ENCODE peak calls at places on chromosomes 12 and 14, in seven cellular contexts. One of them, this sample, is unnamed.

GRCh38 chr14:73774671-73775070 is 60.5 kb upstream of the PNMA1 start:
- DNase-seq in HCT116: no peak
- DNase-seq in prostate gland: no peak
- DNase-seq in adrenal gland: no peak
- DNase-seq in tibial nerve: no peak
- DNase-seq in breast epithelium: no peak
- DNase-seq in transverse colon: no peak
- DNase-seq in this sample: no peak

GRCh38 chr14:98231210-98231609 is 1040.8 kb downstream of the BCL11B start:
- DNase-seq in tibial nerve: no peak
- DNase-seq in HCT116: no peak
- DNase-seq in breast epithelium: no peak
- DNase-seq in prostate gland: no peak
- DNase-seq in adrenal gland: no peak
- DNase-seq in transverse colon: no peak
- DNase-seq in this sample: no peak

GRCh38 chr14:53715390-53715730 is 241.3 kb downstream of the BMP4 start:
- DNase-seq in transverse colon: no peak
- DNase-seq in HCT116: peak; percentile 32
- DNase-seq in prostate gland: no peak
- DNase-seq in breast epithelium: no peak
- DNase-seq in tibial nerve: no peak
- DNase-seq in adrenal gland: peak; percentile 24
- DNase-seq in this sample: no peak

GRCh38 chr14:102508774-102509743 is 517 bp downstream of the ANKRD9 start:
- DNase-seq in HCT116: no peak
- DNase-seq in adrenal gland: peak; percentile 87
- DNase-seq in transverse colon: peak; percentile 80
- DNase-seq in breast epithelium: peak; percentile 49
- DNase-seq in tibial nerve: peak; percentile 42
- DNase-seq in prostate gland: no peak
- DNase-seq in this sample: peak; percentile 35

GRCh38 chr14:58861546-58861945 is 223.8 kb downstream of the DACT1 start:
- DNase-seq in adrenal gland: no peak
- DNase-seq in prostate gland: no peak
- DNase-seq in transverse colon: no peak
- DNase-seq in HCT116: no peak
- DNase-seq in tibial nerve: no peak
- DNase-seq in breast epithelium: no peak
- DNase-seq in this sample: no peak

GRCh38 chr14:57371013-57371412 is 19.4 kb upstream of the NAA30 start:
- DNase-seq in breast epithelium: no peak
- DNase-seq in adrenal gland: no peak
- DNase-seq in prostate gland: no peak
- DNase-seq in HCT116: no peak
- DNase-seq in tibial nerve: no peak
- DNase-seq in transverse colon: no peak
- DNase-seq in this sample: no peak

GRCh38 chr12:96419576-96420254 is 19.5 kb upstream of the CDK17 start:
- DNase-seq in transverse colon: peak; percentile 21
- DNase-seq in breast epithelium: no peak
- DNase-seq in prostate gland: no peak
- DNase-seq in HCT116: no peak
- DNase-seq in adrenal gland: no peak
- DNase-seq in tibial nerve: no peak
- DNase-seq in this sample: no peak

GRCh38 chr14:71550367-71550766 is 381.9 kb upstream of the RGS6 start:
- DNase-seq in breast epithelium: no peak
- DNase-seq in prostate gland: no peak
- DNase-seq in adrenal gland: no peak
- DNase-seq in transverse colon: no peak
- DNase-seq in HCT116: no peak
- DNase-seq in tibial nerve: no peak
- DNase-seq in this sample: no peak

GRCh38 chr12:57550628-57551549 is 1.0 kb downstream of the KIF5A start:
- DNase-seq in prostate gland: no peak
- DNase-seq in tibial nerve: no peak
- DNase-seq in transverse colon: no peak
- DNase-seq in adrenal gland: no peak
- DNase-seq in breast epithelium: no peak
- DNase-seq in HCT116: no peak
- DNase-seq in this sample: no peak

GRCh38 chr12:57549203-57549908 is 488 bp upstream of the KIF5A start:
- DNase-seq in prostate gland: no peak
- DNase-seq in breast epithelium: no peak
- DNase-seq in adrenal gland: no peak
- DNase-seq in HCT116: no peak
- DNase-seq in transverse colon: no peak
- DNase-seq in tibial nerve: no peak
- DNase-seq in this sample: no peak

GRCh38 chr12:57548488-57548887 is 1.4 kb upstream of the KIF5A start:
- DNase-seq in prostate gland: no peak
- DNase-seq in breast epithelium: no peak
- DNase-seq in tibial nerve: no peak
- DNase-seq in HCT116: no peak
- DNase-seq in adrenal gland: no peak
- DNase-seq in transverse colon: no peak
- DNase-seq in this sample: no peak

GRCh38 chr12:57551637-57552305 is 1.9 kb downstream of the KIF5A start:
- DNase-seq in breast epithelium: no peak
- DNase-seq in transverse colon: no peak
- DNase-seq in prostate gland: no peak
- DNase-seq in tibial nerve: no peak
- DNase-seq in HCT116: no peak
- DNase-seq in adrenal gland: no peak
- DNase-seq in this sample: no peak

DNA sequence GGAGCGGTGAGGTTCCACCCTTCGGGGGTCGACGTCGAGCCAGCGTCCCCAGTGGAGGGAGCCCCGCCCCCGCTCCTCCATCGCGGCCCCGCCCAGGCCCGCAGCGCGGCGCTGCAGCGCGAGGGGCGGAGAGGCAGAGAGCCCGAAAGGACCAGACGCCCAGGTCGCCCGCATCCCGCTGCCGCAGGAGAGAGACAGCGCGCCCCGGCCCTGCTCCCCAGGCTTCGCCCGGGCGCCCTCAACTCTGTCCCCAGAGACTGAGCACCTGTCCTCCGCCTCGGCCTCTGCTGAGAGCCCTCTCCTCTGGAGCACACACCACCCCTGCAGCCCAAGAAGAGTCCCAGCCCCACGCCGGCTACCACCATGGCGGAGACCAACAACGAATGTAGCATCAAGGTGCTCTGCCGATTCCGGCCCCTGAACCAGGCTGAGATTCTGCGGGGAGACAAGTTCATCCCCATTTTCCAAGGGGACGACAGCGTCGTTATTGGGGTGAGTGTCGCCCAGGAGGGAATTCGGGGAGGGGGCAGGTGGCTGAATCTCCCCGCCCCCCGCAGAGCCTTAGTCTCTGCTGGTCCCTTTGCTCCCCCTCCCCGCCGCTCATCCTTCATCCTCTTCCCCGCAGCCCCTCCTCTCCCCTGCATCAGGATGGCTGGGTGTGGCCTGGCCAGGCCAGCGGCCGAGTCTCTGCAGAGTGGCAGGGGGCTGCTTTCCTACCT is at the start of gene KIF5A:
- DNase-seq in prostate gland: no peak
- DNase-seq in adrenal gland: peak; percentile 32
- DNase-seq in transverse colon: peak; percentile 49
- DNase-seq in HCT116: no peak
- DNase-seq in tibial nerve: no peak
- DNase-seq in breast epithelium: no peak
- DNase-seq in this sample: peak; percentile 65
- TF ChIP-seq POLR2A in prostate gland: no peak
- TF ChIP-seq POLR2A in adrenal gland: no peak
- TF ChIP-seq POLR2A in transverse colon: no peak
- TF ChIP-seq POLR2A in HCT116: no peak
- TF ChIP-seq POLR2A in tibial nerve: no peak
- TF ChIP-seq POLR2A in breast epithelium: no peak
- TF ChIP-seq POLR2A in this sample: no peak

GRCh38 chr14:90616881-90617280 is 199.3 kb downstream of the TTC7B start:
- DNase-seq in HCT116: no peak
- DNase-seq in breast epithelium: no peak
- DNase-seq in adrenal gland: no peak
- DNase-seq in prostate gland: no peak
- DNase-seq in transverse colon: no peak
- DNase-seq in tibial nerve: no peak
- DNase-seq in this sample: no peak

GRCh38 chr14:90621205-90621600 is 195.0 kb downstream of the TTC7B start:
- DNase-seq in prostate gland: no peak
- DNase-seq in tibial nerve: no peak
- DNase-seq in breast epithelium: no peak
- DNase-seq in adrenal gland: no peak
- DNase-seq in HCT116: no peak
- DNase-seq in transverse colon: no peak
- DNase-seq in this sample: no peak

GRCh38 chr14:90620540-90621204 is 195.6 kb downstream of the TTC7B start:
- DNase-seq in adrenal gland: no peak
- DNase-seq in HCT116: no peak
- DNase-seq in transverse colon: no peak
- DNase-seq in tibial nerve: no peak
- DNase-seq in prostate gland: no peak
- DNase-seq in breast epithelium: no peak
- DNase-seq in this sample: no peak

GRCh38 chr14:90617942-90618341 is 198.3 kb downstream of the TTC7B start:
- DNase-seq in prostate gland: no peak
- DNase-seq in tibial nerve: no peak
- DNase-seq in HCT116: no peak
- DNase-seq in adrenal gland: no peak
- DNase-seq in transverse colon: no peak
- DNase-seq in breast epithelium: no peak
- DNase-seq in this sample: no peak

DNA sequence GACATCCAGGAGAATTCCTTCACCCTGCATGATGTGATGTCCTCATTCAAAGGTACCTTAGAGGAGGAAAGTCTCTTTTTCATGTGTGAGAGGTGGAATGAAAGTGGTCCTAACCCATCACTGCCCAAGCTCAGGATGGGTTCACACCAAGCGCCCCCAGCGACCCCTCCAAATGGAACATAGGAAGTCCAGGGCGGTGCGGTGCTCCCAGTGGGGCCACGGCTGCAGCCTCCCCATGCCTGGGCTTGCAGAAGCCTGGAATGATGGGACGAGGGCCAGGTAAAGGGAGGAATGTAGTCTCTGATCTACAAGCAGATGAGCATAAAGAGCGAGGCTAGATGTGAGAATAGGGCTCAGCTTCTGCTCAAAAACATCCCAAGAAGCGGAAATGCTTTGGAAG is 196.3 kb downstream of the TTC7B start:
- DNase-seq in prostate gland: no peak
- DNase-seq in breast epithelium: no peak
- DNase-seq in transverse colon: no peak
- DNase-seq in adrenal gland: no peak
- DNase-seq in tibial nerve: no peak
- DNase-seq in HCT116: no peak
- DNase-seq in this sample: no peak
- TF ChIP-seq POLR2A in prostate gland: no peak
- TF ChIP-seq POLR2A in breast epithelium: no peak
- TF ChIP-seq POLR2A in transverse colon: no peak
- TF ChIP-seq POLR2A in adrenal gland: no peak
- TF ChIP-seq POLR2A in tibial nerve: no peak
- TF ChIP-seq POLR2A in HCT116: no peak
- TF ChIP-seq POLR2A in this sample: no peak

GRCh38 chr14:94175403-94176146 is 1.5 kb downstream of the PPP4R4 start:
- DNase-seq in adrenal gland: no peak
- DNase-seq in breast epithelium: no peak
- DNase-seq in tibial nerve: no peak
- DNase-seq in transverse colon: no peak
- DNase-seq in HCT116: no peak
- DNase-seq in prostate gland: no peak
- DNase-seq in this sample: no peak

GRCh38 chr14:94174622-94175402 is 690 bp downstream of the PPP4R4 start:
- DNase-seq in adrenal gland: no peak
- DNase-seq in transverse colon: no peak
- DNase-seq in breast epithelium: no peak
- DNase-seq in HCT116: no peak
- DNase-seq in tibial nerve: no peak
- DNase-seq in prostate gland: no peak
- DNase-seq in this sample: no peak

GRCh38 chr14:94173471-94173884 is 644 bp upstream of the PPP4R4 start:
- DNase-seq in prostate gland: peak; percentile 9
- DNase-seq in breast epithelium: no peak
- DNase-seq in transverse colon: peak; percentile 11
- DNase-seq in adrenal gland: no peak
- DNase-seq in HCT116: no peak
- DNase-seq in tibial nerve: peak; percentile 13
- DNase-seq in this sample: peak; percentile 50

GRCh38 chr14:94172545-94172944 is 1.6 kb upstream of the PPP4R4 start:
- DNase-seq in breast epithelium: no peak
- DNase-seq in transverse colon: no peak
- DNase-seq in HCT116: no peak
- DNase-seq in adrenal gland: no peak
- DNase-seq in tibial nerve: no peak
- DNase-seq in prostate gland: no peak
- DNase-seq in this sample: no peak

GRCh38 chr14:94173885-94174621 is at the start of gene PPP4R4:
- DNase-seq in HCT116: peak; percentile 70
- DNase-seq in breast epithelium: peak; percentile 79
- DNase-seq in prostate gland: peak; percentile 76
- DNase-seq in tibial nerve: peak; percentile 29
- DNase-seq in adrenal gland: peak; percentile 82
- DNase-seq in transverse colon: peak; percentile 83
- DNase-seq in this sample: peak; percentile 73
- TF ChIP-seq POLR2A in HCT116: peak; percentile 32
- TF ChIP-seq POLR2A in breast epithelium: no peak
- TF ChIP-seq POLR2A in prostate gland: peak; percentile 57
- TF ChIP-seq POLR2A in tibial nerve: no peak
- TF ChIP-seq POLR2A in adrenal gland: no peak
- TF ChIP-seq POLR2A in transverse colon: no peak
- TF ChIP-seq POLR2A in this sample: no peak

GRCh38 chr12:53193953-53194716 is 12.9 kb downstream of the ITGB7 start:
- DNase-seq in tibial nerve: no peak
- DNase-seq in HCT116: no peak
- DNase-seq in adrenal gland: no peak
- DNase-seq in transverse colon: no peak
- DNase-seq in prostate gland: no peak
- DNase-seq in breast epithelium: no peak
- DNase-seq in this sample: no peak

GRCh38 chr12:53196486-53196885 is 10.6 kb downstream of the ITGB7 start:
- DNase-seq in transverse colon: no peak
- DNase-seq in breast epithelium: no peak
- DNase-seq in prostate gland: no peak
- DNase-seq in adrenal gland: no peak
- DNase-seq in tibial nerve: no peak
- DNase-seq in HCT116: no peak
- DNase-seq in this sample: peak; percentile 47

GRCh38 chr12:53193040-53193439 is 12.3 kb upstream of the CSAD start:
- DNase-seq in prostate gland: no peak
- DNase-seq in adrenal gland: no peak
- DNase-seq in HCT116: no peak
- DNase-seq in transverse colon: no peak
- DNase-seq in breast epithelium: no peak
- DNase-seq in tibial nerve: no peak
- DNase-seq in this sample: no peak

GRCh38 chr12:53195516-53196420 is 11.3 kb downstream of the ITGB7 start:
- DNase-seq in tibial nerve: no peak
- DNase-seq in prostate gland: no peak
- DNase-seq in HCT116: no peak
- DNase-seq in transverse colon: no peak
- DNase-seq in adrenal gland: no peak
- DNase-seq in breast epithelium: no peak
- DNase-seq in this sample: no peak

DNA sequence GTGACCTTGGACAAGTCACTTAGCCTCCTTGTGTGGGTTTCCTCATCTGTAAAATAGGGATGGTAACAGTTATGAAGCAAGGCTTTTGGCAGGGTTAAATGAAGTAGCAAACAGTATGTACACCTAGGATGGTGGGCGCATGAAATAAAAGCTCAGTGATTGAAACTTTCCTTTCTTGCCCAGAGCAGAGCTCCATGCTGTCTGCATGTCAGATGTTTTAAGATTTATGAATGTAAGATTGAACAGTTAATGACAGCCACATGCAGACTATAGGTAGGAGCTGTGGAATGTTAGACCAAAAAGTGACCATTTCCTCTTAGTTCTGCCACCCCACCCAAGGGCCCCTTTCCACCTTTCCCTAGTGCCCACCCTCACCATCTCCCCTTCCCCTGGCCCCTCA is 12.1 kb downstream of the ITGB7 start:
- DNase-seq in transverse colon: no peak
- DNase-seq in prostate gland: no peak
- DNase-seq in adrenal gland: no peak
- DNase-seq in tibial nerve: no peak
- DNase-seq in breast epithelium: no peak
- DNase-seq in HCT116: no peak
- DNase-seq in this sample: no peak
- TF ChIP-seq POLR2A in transverse colon: no peak
- TF ChIP-seq POLR2A in prostate gland: no peak
- TF ChIP-seq POLR2A in adrenal gland: no peak
- TF ChIP-seq POLR2A in tibial nerve: no peak
- TF ChIP-seq POLR2A in breast epithelium: no peak
- TF ChIP-seq POLR2A in HCT116: no peak
- TF ChIP-seq POLR2A in this sample: no peak